ENCODE peak calls at places on chromosomes 16 and 17, in six cellular contexts. E, N, K, C, B and A are unnamed samples.

GRCh38 chr17:21418446-21419298 is 42.5 kb downstream of the KCNJ12 start:
- DNase-seq in K (no peak), B (no peak), E (no peak), N (no peak), C (no peak), A (no peak)

GRCh38 chr16:57159447-57159846 is 26.4 kb downstream of the PSME3IP1 start:
- DNase-seq in N (no peak), E (no peak), B (no peak), C (no peak), K (no peak), A (no peak)

GRCh38 chr17:41717408-41718286 is 5.5 kb downstream of the GAST start:
- DNase-seq in C (peak), B (peak), N (no peak), K (peak), E (no peak), A (no peak)

GRCh38 chr17:49553676-49554335 is 21.9 kb upstream of the NXPH3 start:
- DNase-seq in B (no peak), N (no peak), K (no peak), E (no peak), C (no peak), A (no peak)

GRCh38 chr17:12665263-12666210 is at the start of gene MYOCD:
- DNase-seq in N (peak), B (no peak), E (no peak), K (no peak), C (no peak), A (no peak)

GRCh38 chr17:48756816-48757215 is 28.3 kb upstream of the HOXB13 start:
- DNase-seq in C (no peak), E (no peak), B (no peak), K (no peak), N (no peak), A (no peak)

GRCh38 chr17:8320990-8321389 is 10.9 kb downstream of the ARHGEF15 start:
- DNase-seq in C (no peak), N (no peak), E (no peak), B (no peak), K (no peak), A (no peak)

GRCh38 chr17:46950997-46951621 is 27.9 kb downstream of the RPRML start:
- DNase-seq in N (peak), C (no peak), K (no peak), E (no peak), B (no peak), A (no peak)

GRCh38 chr17:6070895-6071511 is 824 bp downstream of the WSCD1 start:
- DNase-seq in E (no peak), C (no peak), B (no peak), K (no peak), N (no peak), A (no peak)

GRCh38 chr17:59372138-59372751 is 40.8 kb downstream of the YPEL2 start:
- DNase-seq in C (no peak), K (peak), E (no peak), B (peak), N (peak), A (no peak)

GRCh38 chr16:30971298-30971697 is 13.7 kb upstream of the HSD3B7 start:
- DNase-seq in E (no peak), B (no peak), K (no peak), C (no peak), N (no peak), A (no peak)

GRCh38 chr17:49914096-49914490 is 54.9 kb upstream of the DLX4 start:
- DNase-seq in K (no peak), N (no peak), B (no peak), E (no peak), C (no peak), A (no peak)

GRCh38 chr17:58039975-58040374 is 32.9 kb upstream of the SRSF1 start:
- DNase-seq in C (peak), B (no peak), E (no peak), K (no peak), N (no peak), A (no peak)

GRCh38 chr16:22969567-22969966 is 155.6 kb downstream of the HS3ST2 start:
- DNase-seq in B (no peak), N (no peak), K (no peak), C (peak), E (no peak), A (no peak)

GRCh38 chr16:4404247-4404966 is 12.0 kb downstream of the CORO7 start:
- DNase-seq in E (no peak), C (no peak), N (no peak), K (peak), B (peak), A (peak)

GRCh38 chr16:83781-84615 is 6.0 kb downstream of the MPG start:
- DNase-seq in N (peak), B (peak), C (no peak), K (peak), E (no peak), A (no peak)

GRCh38 chr17:61366076-61366714 is 33.4 kb upstream of the TBX2 start:
- DNase-seq in C (no peak), K (peak), B (no peak), E (no peak), N (no peak), A (no peak)

GRCh38 chr16:51248217-51248616 is 97.1 kb upstream of the SALL1 start:
- DNase-seq in C (no peak), K (no peak), E (no peak), B (no peak), N (no peak), A (no peak)

GRCh38 chr16:62256406-62256805 is 220.2 kb upstream of the CDH8 start:
- DNase-seq in C (peak), N (no peak), K (no peak), E (no peak), B (no peak), A (no peak)

GRCh38 chr16:55373489-55373832 is 49.5 kb downstream of the IRX6 start:
- DNase-seq in N (no peak), B (no peak), E (no peak), C (no peak), K (no peak), A (no peak)

GRCh38 chr17:39563476-39563875 is 44.2 kb downstream of the NEUROD2 start:
- DNase-seq in K (no peak), B (peak), C (no peak), N (no peak), E (no peak), A (no peak)

GRCh38 chr17:44781553-44782348 is 23.0 kb downstream of the ADAM11 start:
- DNase-seq in C (no peak), N (peak), E (no peak), K (no peak), B (peak), A (no peak)

GRCh38 chr16:49349446-49350168 is 24.0 kb upstream of the C16orf78 start:
- DNase-seq in K (no peak), E (no peak), N (no peak), C (no peak), B (no peak), A (no peak)

GRCh38 chr17:13010959-13011358 is 6.9 kb downstream of the ELAC2 start:
- DNase-seq in N (no peak), E (no peak), K (no peak), B (no peak), C (no peak), A (no peak)

GRCh38 chr16:49857423-49858181 is 1.7 kb upstream of the ZNF423 start:
- DNase-seq in N (peak), C (peak), B (peak), K (peak), E (no peak), A (peak)

GRCh38 chr17:3475812-3476686 is at the start of gene ASPA:
- DNase-seq in N (no peak), C (peak), E (no peak), K (peak), B (peak), A (no peak)

GRCh38 chr17:66508896-66509843 is 206.8 kb downstream of the PRKCA start:
- DNase-seq in K (peak), C (peak), N (peak), E (no peak), B (peak), A (no peak)

GRCh38 chr16:84741351-84741791 is 41.6 kb downstream of the USP10 start:
- DNase-seq in B (peak), E (no peak), K (peak), C (no peak), N (no peak), A (no peak)

GRCh38 chr17:39607851-39608130 is at the start of gene NEUROD2:
- DNase-seq in K (no peak), B (no peak), E (no peak), N (no peak), C (no peak), A (no peak)

GRCh38 chr16:58421529-58421928 is 29.3 kb downstream of the GINS3 start:
- DNase-seq in C (peak), N (no peak), B (peak), E (no peak), K (peak), A (no peak)
- H3K4me3 ChIP-seq in C (no peak), N (peak), B (no peak), E (no peak), K (no peak), A (no peak)

GRCh38 chr17:773467-774319 is 8.4 kb downstream of the GLOD4 start:
- DNase-seq in K (no peak), N (no peak), B (no peak), E (no peak), C (no peak), A (no peak)
- H3K4me3 ChIP-seq in K (no peak), N (no peak), B (no peak), E (no peak), C (no peak), A (no peak)

DNA sequence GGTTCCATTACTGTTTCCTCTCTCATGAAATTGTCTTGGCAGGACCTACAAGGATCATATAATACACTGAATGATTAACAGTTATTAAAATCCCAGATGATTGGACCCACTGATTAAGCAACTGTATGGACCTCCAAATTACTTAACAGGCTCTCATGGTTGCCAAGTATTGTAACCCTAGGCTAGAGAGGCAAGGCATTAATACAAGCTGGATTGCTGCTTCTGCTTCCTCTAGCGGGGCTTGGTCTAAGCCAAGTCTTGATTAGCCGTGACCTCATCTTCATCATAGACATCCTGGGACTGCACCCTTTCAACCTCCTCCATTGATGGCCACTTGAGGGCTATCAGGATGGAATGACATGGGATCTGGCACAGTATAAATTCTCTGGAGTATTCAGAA is 47.0 kb downstream of the SYCE1L start:
- DNase-seq in B (no peak), C (no peak), K (peak), N (no peak), E (no peak), A (no peak)
- H3K4me3 ChIP-seq in B (no peak), C (no peak), K (no peak), N (no peak), E (no peak), A (no peak)

GRCh38 chr16:10878644-10879498 is 1.9 kb downstream of the CIITA start:
- DNase-seq in B (peak), E (no peak), C (peak), N (peak), K (no peak), A (no peak)
- H3K4me3 ChIP-seq in B (peak), E (peak), C (peak), N (peak), K (peak), A (peak)

GRCh38 chr16:81291117-81291516 is 23.6 kb upstream of the GAN start:
- DNase-seq in B (no peak), K (no peak), N (no peak), E (no peak), C (no peak), A (no peak)
- H3K4me3 ChIP-seq in B (no peak), K (no peak), N (no peak), E (no peak), C (no peak), A (no peak)

GRCh38 chr17:35449371-35449931 is 885 bp upstream of the SLFN13 start:
- DNase-seq in E (no peak), C (no peak), N (peak), K (peak), B (peak), A (no peak)
- H3K4me3 ChIP-seq in E (no peak), C (no peak), N (peak), K (peak), B (no peak), A (no peak)

GRCh38 chr17:81120695-81121621 is 44.3 kb upstream of the PVALEF start:
- DNase-seq in K (no peak), B (no peak), E (no peak), C (no peak), N (no peak), A (no peak)

GRCh38 chr17:81119223-81120148 is 45.8 kb upstream of the PVALEF start:
- DNase-seq in B (peak), C (peak), N (peak), E (peak), K (peak), A (peak)

GRCh38 chr17:81121841-81122733 is 43.2 kb upstream of the PVALEF start:
- DNase-seq in C (no peak), B (no peak), N (no peak), K (no peak), E (no peak), A (no peak)

GRCh38 chr17:81118308-81119221 is 46.7 kb upstream of the PVALEF start:
- DNase-seq in E (no peak), K (no peak), B (no peak), C (no peak), N (no peak), A (no peak)

DNA sequence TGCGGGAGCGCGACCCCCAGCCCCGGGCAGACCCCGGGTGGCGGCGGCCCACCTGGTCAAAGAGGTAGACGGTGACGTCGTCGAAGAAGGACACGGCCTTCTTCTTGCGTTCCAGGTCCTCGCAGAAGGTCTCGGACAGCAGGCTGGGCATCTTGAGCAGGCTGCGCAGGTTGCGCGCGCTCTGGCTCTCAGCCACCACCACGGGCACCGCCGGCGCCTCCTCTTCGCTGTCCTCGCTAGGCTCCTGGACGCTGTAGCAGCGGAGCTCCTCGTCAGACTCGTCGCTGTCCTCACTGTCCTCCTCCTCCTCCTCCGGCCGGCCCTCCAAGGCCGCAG is 45.2 kb upstream of the PVALEF start:
- DNase-seq in E (no peak), B (no peak), C (no peak), N (no peak), K (no peak), A (no peak)
- H3K4me3 ChIP-seq in E (no peak), B (no peak), C (no peak), N (no peak), K (no peak), A (no peak)

GRCh38 chr16:86509759-86510464 is 415 bp upstream of the FOXF1 start:
- DNase-seq in C (peak), K (peak), N (no peak), B (peak), E (no peak), A (no peak)

GRCh38 chr16:86512860-86513470 is 2.6 kb downstream of the FOXF1 start:
- DNase-seq in N (no peak), C (no peak), B (no peak), K (no peak), E (no peak), A (no peak)

GRCh38 chr16:86512301-86512859 is 2.1 kb downstream of the FOXF1 start:
- DNase-seq in N (no peak), C (no peak), E (no peak), B (no peak), K (no peak), A (no peak)

GRCh38 chr16:86510465-86511261 is at the start of gene FOXF1:
- DNase-seq in B (peak), N (no peak), E (no peak), K (peak), C (peak), A (no peak)

GRCh38 chr16:86511317-86512161 is 1.2 kb downstream of the FOXF1 start:
- DNase-seq in K (no peak), N (no peak), E (no peak), C (no peak), B (no peak), A (no peak)
- H3K4me3 ChIP-seq in K (peak), N (no peak), E (no peak), C (no peak), B (peak), A (no peak)

GRCh38 chr17:76642032-76642561 is 1.5 kb downstream of the ST6GALNAC1 start:
- DNase-seq in K (no peak), E (no peak), C (no peak), B (no peak), N (no peak), A (no peak)

GRCh38 chr17:76642994-76643393 is 563 bp downstream of the ST6GALNAC1 start:
- DNase-seq in C (no peak), K (no peak), B (no peak), E (no peak), N (no peak), A (no peak)

GRCh38 chr17:76644995-76645394 is 1.4 kb upstream of the ST6GALNAC1 start:
- DNase-seq in K (no peak), E (no peak), B (no peak), N (no peak), C (no peak), A (no peak)

GRCh38 chr17:76645481-76645880 is 1.9 kb upstream of the ST6GALNAC1 start:
- DNase-seq in K (no peak), C (no peak), E (no peak), B (no peak), N (no peak), A (no peak)

DNA sequence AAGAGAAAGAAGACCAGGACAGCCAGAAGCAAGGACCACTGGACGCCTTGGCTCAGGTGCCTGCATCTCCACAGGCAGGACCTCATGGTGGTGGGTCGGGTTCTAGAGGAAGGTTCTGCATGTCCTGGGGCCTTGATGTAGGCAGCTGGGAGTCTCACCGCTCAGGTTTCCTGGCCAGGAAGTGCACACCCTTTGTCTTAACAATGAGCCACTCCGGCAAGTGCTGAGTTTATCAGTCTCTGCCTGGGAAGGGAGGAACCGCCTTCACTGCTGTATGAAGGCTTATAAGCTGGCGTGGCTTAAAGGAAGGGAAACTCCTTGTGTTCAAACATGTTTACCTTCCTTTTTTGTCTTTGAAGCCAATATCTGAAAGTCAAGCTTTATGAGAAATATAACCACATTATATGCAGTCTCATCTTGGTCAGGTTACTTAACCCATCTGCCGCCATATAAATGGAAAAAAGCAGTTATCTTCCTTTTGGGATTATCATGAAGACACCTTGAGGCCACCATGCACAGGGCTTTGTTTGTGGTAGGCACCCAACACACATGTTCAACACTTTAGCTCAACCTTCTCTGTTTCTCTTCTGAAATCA is at the start of gene ST6GALNAC1:
- DNase-seq in C (no peak), N (peak), B (no peak), E (no peak), K (no peak), A (peak)
- H3K4me3 ChIP-seq in C (no peak), N (peak), B (no peak), E (peak), K (no peak), A (peak)

GRCh38 chr17:75685508-75685907 is 18.4 kb downstream of the SAP30BP start:
- DNase-seq in N (no peak), B (no peak), E (no peak), K (no peak), C (peak), A (no peak)
- H3K4me3 ChIP-seq in N (no peak), B (no peak), E (no peak), K (no peak), C (peak), A (no peak)